ENCODE peak calls at places on chromosomes 13 and 19, in five cellular contexts. One of them, this sample, is unnamed.

GRCh38 chr19:12994701-12995595 is at the start of gene NFIX:
- DNase-seq in activated naive CD4-positive, alpha-beta T cell treated with anti-CD3 and anti-CD28 coated beads, Interleukin-2, amount 10 ng/mL, durations not matched to agents 7 days and 5 days: peak; percentile 78
- DNase-seq in lower leg skin: peak; percentile 95
- DNase-seq in CD8-positive, alpha-beta memory T cell: peak; percentile 71
- DNase-seq in T-helper 2 cell: peak; percentile 37
- DNase-seq in this sample: peak; percentile 37

GRCh38 chr19:10001899-10002298 is 8.4 kb downstream of the COL5A3 start:
- DNase-seq in activated naive CD4-positive, alpha-beta T cell treated with anti-CD3 and anti-CD28 coated beads, Interleukin-2, amount 10 ng/mL, durations not matched to agents 7 days and 5 days: no peak
- DNase-seq in lower leg skin: no peak
- DNase-seq in CD8-positive, alpha-beta memory T cell: no peak
- DNase-seq in T-helper 2 cell: no peak
- DNase-seq in this sample: no peak

GRCh38 chr19:35879068-35879467 is 10.7 kb downstream of the APLP1 start:
- DNase-seq in activated naive CD4-positive, alpha-beta T cell treated with anti-CD3 and anti-CD28 coated beads, Interleukin-2, amount 10 ng/mL, durations not matched to agents 7 days and 5 days: no peak
- DNase-seq in lower leg skin: no peak
- DNase-seq in CD8-positive, alpha-beta memory T cell: no peak
- DNase-seq in T-helper 2 cell: no peak
- DNase-seq in this sample: no peak

GRCh38 chr13:101190337-101190736 is 226.0 kb downstream of the NALCN start:
- DNase-seq in activated naive CD4-positive, alpha-beta T cell treated with anti-CD3 and anti-CD28 coated beads, Interleukin-2, amount 10 ng/mL, durations not matched to agents 7 days and 5 days: no peak
- DNase-seq in lower leg skin: no peak
- DNase-seq in CD8-positive, alpha-beta memory T cell: no peak
- DNase-seq in T-helper 2 cell: no peak
- DNase-seq in this sample: no peak

GRCh38 chr13:43303040-43303729 is 279.8 kb downstream of the DNAJC15 start:
- DNase-seq in activated naive CD4-positive, alpha-beta T cell treated with anti-CD3 and anti-CD28 coated beads, Interleukin-2, amount 10 ng/mL, durations not matched to agents 7 days and 5 days: peak; percentile 35
- DNase-seq in lower leg skin: no peak
- DNase-seq in CD8-positive, alpha-beta memory T cell: no peak
- DNase-seq in T-helper 2 cell: peak; percentile 8
- DNase-seq in this sample: peak; percentile 67

GRCh38 chr13:42821437-42821836 is 40.1 kb downstream of the FAM216B start:
- DNase-seq in activated naive CD4-positive, alpha-beta T cell treated with anti-CD3 and anti-CD28 coated beads, Interleukin-2, amount 10 ng/mL, durations not matched to agents 7 days and 5 days: no peak
- DNase-seq in lower leg skin: no peak
- DNase-seq in CD8-positive, alpha-beta memory T cell: no peak
- DNase-seq in T-helper 2 cell: no peak
- DNase-seq in this sample: peak; percentile 41

GRCh38 chr13:20489185-20489820 is 36.4 kb downstream of the CRYL1 start:
- DNase-seq in activated naive CD4-positive, alpha-beta T cell treated with anti-CD3 and anti-CD28 coated beads, Interleukin-2, amount 10 ng/mL, durations not matched to agents 7 days and 5 days: no peak
- DNase-seq in lower leg skin: peak; percentile 29
- DNase-seq in CD8-positive, alpha-beta memory T cell: no peak
- DNase-seq in T-helper 2 cell: no peak
- DNase-seq in this sample: no peak

GRCh38 chr19:28026636-28027035 is 1186.3 kb downstream of the UQCRFS1 start:
- DNase-seq in activated naive CD4-positive, alpha-beta T cell treated with anti-CD3 and anti-CD28 coated beads, Interleukin-2, amount 10 ng/mL, durations not matched to agents 7 days and 5 days: no peak
- DNase-seq in lower leg skin: peak; percentile 14
- DNase-seq in CD8-positive, alpha-beta memory T cell: no peak
- DNase-seq in T-helper 2 cell: no peak
- DNase-seq in this sample: no peak

GRCh38 chr13:79211377-79211776 is 194.7 kb downstream of the RBM26 start:
- DNase-seq in activated naive CD4-positive, alpha-beta T cell treated with anti-CD3 and anti-CD28 coated beads, Interleukin-2, amount 10 ng/mL, durations not matched to agents 7 days and 5 days: no peak
- DNase-seq in lower leg skin: no peak
- DNase-seq in CD8-positive, alpha-beta memory T cell: no peak
- DNase-seq in T-helper 2 cell: no peak
- DNase-seq in this sample: no peak